ENCODE peak calls at places on chromosomes 13 and 19, in eight cellular contexts. X, U, B, D, J, H, K and S are unnamed samples.

GRCh38 chr13:29679357-29680050 is 84.0 kb upstream of the SLC7A1 start:
- DNase-seq in U (no peak), J (no peak), D (no peak), H (no peak), X (no peak), K (no peak), B (no peak), S (no peak)

GRCh38 chr19:49427855-49428546 is 2.8 kb downstream of the GFY start:
- DNase-seq in H (peak; percentile 57), U (no peak), X (no peak), B (no peak), D (no peak), K (no peak), J (peak; percentile 74), S (no peak)

GRCh38 chr19:51207747-51208146 is 17.1 kb upstream of the CD33 start:
- DNase-seq in X (no peak), D (no peak), K (no peak), H (no peak), B (no peak), U (no peak), J (no peak), S (no peak)

GRCh38 chr19:35458821-35459391 is 10.8 kb downstream of the FFAR2 start:
- DNase-seq in X (no peak), K (no peak), B (no peak), H (no peak), D (no peak), U (no peak), J (no peak), S (no peak)

GRCh38 chr19:17977073-17977472 is 10.2 kb downstream of the KCNN1 start:
- DNase-seq in X (no peak), J (no peak), U (no peak), H (no peak), B (no peak), D (no peak), K (no peak), S (no peak)

GRCh38 chr19:33434886-33435705 is 61.6 kb downstream of the CEBPG start:
- DNase-seq in B (no peak), J (no peak), H (no peak), U (no peak), D (no peak), X (no peak), K (no peak), S (no peak)

GRCh38 chr19:15532779-15533521 is 24.6 kb downstream of the CYP4F22 start:
- DNase-seq in K (no peak), B (no peak), U (no peak), X (no peak), D (no peak), J (no peak), H (peak; percentile 51), S (no peak)

GRCh38 chr13:111397202-111397880 is 76.9 kb downstream of the TEX29 start:
- DNase-seq in U (peak; percentile 42), J (no peak), D (no peak), K (no peak), B (no peak), X (no peak), H (no peak), S (no peak)

GRCh38 chr13:110897521-110897920 is 17.3 kb downstream of the ANKRD10 start:
- DNase-seq in K (no peak), D (no peak), U (no peak), X (no peak), B (no peak), J (no peak), H (no peak), S (no peak)

GRCh38 chr19:1383014-1383310 is 745 bp upstream of the NDUFS7 start:
- DNase-seq in U (no peak), B (no peak), D (no peak), H (no peak), X (no peak), K (no peak), J (no peak), S (no peak)

GRCh38 chr19:1382250-1382649 is 1.5 kb upstream of the NDUFS7 start:
- DNase-seq in K (no peak), D (no peak), J (no peak), X (no peak), H (no peak), B (no peak), U (no peak), S (no peak)

GRCh38 chr19:1384085-1384462 is 367 bp downstream of the NDUFS7 start:
- DNase-seq in D (no peak), H (no peak), K (no peak), J (no peak), B (no peak), X (no peak), U (no peak), S (no peak)

GRCh38 chr19:1384478-1385110 is 887 bp downstream of the NDUFS7 start:
- DNase-seq in X (no peak), D (no peak), K (no peak), H (no peak), J (no peak), B (no peak), U (no peak), S (no peak)

DNA sequence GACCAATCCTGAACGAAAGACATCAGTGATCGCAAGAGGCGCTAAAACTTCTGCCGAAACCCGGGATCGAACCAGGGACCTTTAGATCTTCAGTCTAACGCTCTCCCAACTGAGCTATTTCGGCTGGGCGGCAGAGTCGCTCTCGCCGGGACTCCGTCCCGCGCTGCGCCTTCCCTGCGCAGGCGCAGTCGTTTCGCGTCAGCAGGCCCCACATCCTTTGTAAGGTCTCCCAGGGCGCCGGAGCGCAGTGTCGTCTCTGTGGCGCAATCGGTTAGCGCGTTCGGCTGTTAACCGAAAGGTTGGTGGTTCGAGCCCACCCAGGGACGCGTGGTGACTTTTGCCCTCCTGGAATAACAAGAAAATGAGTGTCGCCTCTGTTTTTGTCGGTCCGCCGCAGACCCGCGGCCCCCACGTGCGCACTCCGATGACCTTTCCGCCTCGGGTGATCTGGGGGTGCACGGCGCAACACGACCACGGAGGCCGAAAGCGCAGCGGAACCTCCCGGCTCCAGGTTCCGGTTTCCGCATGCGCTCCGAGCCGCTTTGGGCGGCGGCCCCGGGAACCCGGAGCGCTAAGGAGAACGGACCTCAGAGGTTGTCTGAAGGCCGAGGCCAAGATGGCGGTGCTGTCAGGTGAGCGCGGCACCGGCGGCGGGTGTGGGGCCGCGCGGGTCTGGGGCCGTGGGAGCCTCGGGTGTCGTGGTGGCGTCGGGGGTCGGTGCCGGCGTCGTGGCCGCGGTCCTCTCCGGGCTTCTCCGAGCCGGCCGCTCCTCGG is at the start of gene NDUFS7:
- DNase-seq in K (peak; percentile 53), H (peak; percentile 89), B (peak; percentile 82), D (no peak), J (peak; percentile 90), X (peak; percentile 89), U (peak; percentile 100), S (peak; percentile 92)
- TF ChIP-seq CTCF in K (peak; percentile 60), H (no peak), B (no peak), D (peak; percentile 13), J (peak; percentile 25), X (no peak), U (no peak), S (no peak)

DNA sequence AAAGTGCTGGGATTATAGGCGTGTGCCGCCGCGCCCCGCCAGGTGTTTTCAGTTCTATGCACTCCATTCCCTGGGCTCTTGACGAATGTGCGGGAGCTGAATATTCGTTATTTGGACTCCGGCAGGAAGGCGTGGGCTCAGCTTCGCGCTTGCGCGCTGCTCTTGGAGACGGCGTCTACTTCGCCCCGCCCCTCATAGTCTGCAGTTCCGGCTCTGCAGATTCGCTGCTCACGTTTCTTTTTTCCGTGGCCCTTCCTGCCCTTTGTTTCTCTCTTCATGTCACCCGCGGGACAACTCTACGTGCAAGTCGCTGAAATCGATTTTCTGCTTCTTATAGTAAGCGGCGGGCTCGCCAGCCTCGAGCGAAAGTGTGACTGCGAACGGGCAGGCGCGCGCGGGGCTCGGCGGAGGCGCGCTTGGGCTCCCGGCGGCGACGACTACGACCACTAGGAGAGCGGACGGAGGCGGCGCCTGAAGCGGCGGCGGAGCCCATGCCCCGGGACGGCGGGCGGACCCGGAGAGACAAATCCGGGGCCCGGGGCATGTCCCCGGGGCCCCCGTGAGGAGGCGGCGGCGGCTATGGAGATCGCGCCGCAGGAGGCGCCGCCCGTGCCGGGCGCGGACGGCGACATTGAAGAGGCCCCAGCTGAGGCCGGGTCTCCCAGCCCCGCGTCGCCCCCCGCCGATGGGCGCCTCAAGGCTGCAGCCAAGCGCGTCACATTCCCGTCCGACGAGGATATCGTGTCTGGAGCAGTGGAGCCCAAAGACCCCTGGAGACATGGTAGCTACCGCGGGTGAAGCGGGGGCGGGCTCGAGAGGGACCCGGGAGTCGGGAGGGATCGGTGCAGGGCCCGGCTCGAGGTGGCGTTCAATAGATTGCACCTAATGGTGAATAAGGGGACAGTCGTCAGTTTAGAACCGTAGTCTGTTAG is at the start of gene PPP1R37:
- DNase-seq in U (peak; percentile 94), H (peak; percentile 93), K (peak; percentile 70), B (peak; percentile 79), X (peak; percentile 95), J (peak; percentile 98), D (peak; percentile 85), S (peak; percentile 86)
- TF ChIP-seq CTCF in U (peak; percentile 43), H (peak; percentile 41), K (peak; percentile 42), B (peak; percentile 26), X (no peak), J (no peak), D (no peak), S (peak; percentile 28)

GRCh38 chr13:36986462-36987240 is 12.5 kb downstream of the ALG5 start:
- DNase-seq in D (no peak), K (no peak), B (no peak), J (no peak), H (no peak), U (no peak), X (no peak), S (no peak)

GRCh38 chr13:36979361-36980040 is 19.6 kb downstream of the ALG5 start:
- DNase-seq in H (no peak), B (no peak), J (no peak), D (no peak), X (no peak), K (no peak), U (no peak), S (no peak)

GRCh38 chr13:36981156-36981743 is 17.9 kb downstream of the ALG5 start:
- DNase-seq in B (no peak), X (no peak), K (no peak), D (no peak), H (no peak), J (peak; percentile 37), U (no peak), S (no peak)
- TF ChIP-seq CTCF in B (peak; percentile 23), X (peak; percentile 18), K (peak; percentile 46), D (peak; percentile 34), H (peak; percentile 66), J (peak; percentile 54), U (peak; percentile 37), S (peak; percentile 47)

DNA sequence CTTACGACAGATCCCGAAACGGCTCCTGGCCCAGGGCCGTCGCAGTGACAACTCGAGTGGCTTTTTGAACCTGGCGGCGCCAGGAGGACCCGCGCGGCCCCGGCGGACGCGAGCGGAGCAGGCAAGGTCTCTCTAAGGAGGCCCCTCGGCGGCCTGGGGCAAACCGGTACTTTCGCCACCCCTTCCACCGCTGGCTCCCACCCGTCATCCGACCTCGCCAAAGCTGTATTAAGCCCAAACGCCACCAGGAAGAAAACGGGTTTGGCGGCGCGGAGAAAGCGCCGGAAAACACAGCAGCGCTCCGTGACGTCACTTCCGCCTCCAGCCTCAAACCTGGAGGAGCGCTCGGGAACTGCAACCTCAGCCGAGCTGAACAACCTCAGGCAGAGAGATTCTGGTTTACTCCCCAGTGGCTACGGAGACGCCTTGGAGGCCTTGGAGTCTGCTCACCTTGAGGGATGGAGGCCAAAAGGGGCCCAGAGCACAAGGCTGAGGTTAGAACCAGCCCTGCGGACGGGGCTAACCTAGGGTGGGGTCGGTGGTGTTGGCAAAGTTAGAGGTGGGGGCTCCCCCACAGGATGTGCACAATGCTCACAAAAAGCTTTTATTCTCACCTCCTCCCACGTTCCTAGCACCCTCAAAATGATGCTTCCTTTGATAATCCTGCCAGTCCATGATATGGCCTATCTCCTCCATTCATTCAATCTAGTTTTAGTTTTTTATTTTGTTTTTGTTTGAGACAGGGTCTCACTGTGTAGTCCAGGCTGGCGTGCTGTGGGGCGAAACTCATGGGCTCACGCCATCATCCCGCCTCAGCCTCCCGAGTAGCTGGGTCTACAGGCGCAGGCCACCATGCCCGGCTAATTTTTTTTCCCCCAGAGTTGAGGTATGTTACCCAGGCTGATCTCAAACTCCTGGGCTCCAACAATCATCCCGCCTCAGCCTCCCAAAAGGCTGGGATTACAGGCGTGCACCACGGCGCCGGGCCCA is at the start of gene ZNF266:
- DNase-seq in H (peak; percentile 96), B (peak; percentile 77), X (peak; percentile 91), K (peak; percentile 47), J (peak; percentile 92), D (peak; percentile 60), U (peak; percentile 95), S (peak; percentile 90)
- TF ChIP-seq CTCF in H (peak; percentile 74), B (peak; percentile 86), X (peak; percentile 54), K (peak; percentile 85), J (peak; percentile 38), D (peak; percentile 64), U (peak; percentile 67), S (peak; percentile 64)